ENCODE peak calls at places on chromosome 2, in ten cellular contexts. R is HS-27A; V is cardiac fibroblast; W is GM10248; X is stomach; Z is memory B cell; M is right cardiac atrium; S is NCI-H1092; E is stimulated activated CD4-positive, alpha-beta T cell treated with anti-CD3 and anti-CD28 coated beads, TNF-alpha, amount 100 ng/mL, for 1 hour; Y is NCI-H1436 treated with DMSO at 0.1 percent for 48 hours. F is an unnamed sample.
A peak's percentile ranks its signal among the peaks of the same experiment; 100 is the strongest.

GRCh38 chr2:140383781-140384180 is 1603.6 kb upstream of the NXPH2 start:
- DNase-seq in M (no peak), S (no peak), V (no peak), Z (no peak), X (no peak), E (no peak), Y (no peak), R (no peak), W (no peak), F (no peak)

GRCh38 chr2:40997362-40997761 is 545.5 kb upstream of the SLC8A1 start:
- DNase-seq in R (no peak), S (no peak), Y (no peak), E (no peak), W (no peak), X (no peak), M (no peak), Z (no peak), V (no peak), F (no peak)

GRCh38 chr2:26588576-26588975 is 52.6 kb downstream of the CIB4 start:
- DNase-seq in S (no peak), Z (no peak), W (no peak), E (no peak), X (no peak), M (no peak), V (no peak), R (no peak), Y (no peak), F (no peak)

GRCh38 chr2:238403632-238404405 is 22.9 kb upstream of the ASB1 start:
- DNase-seq in S (peak; percentile 49), X (peak; percentile 7), E (no peak), Z (no peak), Y (no peak), M (no peak), R (no peak), V (no peak), W (no peak), F (no peak)

GRCh38 chr2:186992597-186992996 is 143.6 kb upstream of the ZSWIM2 start:
- DNase-seq in Y (no peak), W (no peak), M (no peak), R (no peak), S (no peak), E (no peak), X (no peak), Z (no peak), V (no peak), F (no peak)

GRCh38 chr2:70768585-70769085 is 635 bp upstream of the ADD2 start:
- DNase-seq in W (no peak), E (no peak), S (no peak), Z (no peak), Y (no peak), M (no peak), R (no peak), X (no peak), V (no peak), F (no peak)

GRCh38 chr2:226074391-226074790 is 674.9 kb downstream of the NYAP2 start:
- DNase-seq in Y (no peak), R (no peak), M (no peak), S (no peak), W (no peak), V (peak; percentile 54), Z (no peak), E (no peak), X (no peak), F (no peak)

GRCh38 chr2:200203381-200203827 is 103.1 kb upstream of the SPATS2L start:
- DNase-seq in Y (no peak), M (no peak), S (no peak), X (no peak), W (no peak), E (no peak), Z (no peak), R (no peak), V (no peak), F (no peak)

GRCh38 chr2:177072069-177072468 is 140.5 kb upstream of the HNRNPA3 start:
- DNase-seq in Y (no peak), Z (no peak), E (no peak), M (no peak), V (no peak), W (no peak), R (no peak), X (no peak), S (no peak), F (no peak)

GRCh38 chr2:180520816-180521595 is 459.4 kb upstream of the UBE2E3 start:
- DNase-seq in M (no peak), V (peak; percentile 78), W (no peak), X (no peak), S (no peak), E (no peak), Z (no peak), R (no peak), Y (no peak), F (no peak)

GRCh38 chr2:11104794-11105660 is 50.2 kb upstream of the SLC66A3 start:
- DNase-seq in R (no peak), S (no peak), Y (no peak), M (no peak), X (no peak), V (no peak), E (no peak), Z (no peak), W (no peak), F (no peak)

GRCh38 chr2:133044556-133044955 is 374.6 kb upstream of the LYPD1 start:
- DNase-seq in R (no peak), W (no peak), S (no peak), Z (no peak), V (no peak), E (no peak), Y (no peak), M (no peak), X (no peak), F (no peak)

GRCh38 chr2:35522434-35522833 is 833.1 kb upstream of the CRIM1 start:
- DNase-seq in W (no peak), X (no peak), V (no peak), E (no peak), R (no peak), Y (no peak), Z (no peak), S (no peak), M (no peak), F (no peak)

GRCh38 chr2:99821572-99822369 is 320.6 kb downstream of the AFF3 start:
- DNase-seq in R (peak; percentile 81), S (no peak), E (no peak), Z (no peak), M (no peak), W (no peak), Y (no peak), X (no peak), V (peak; percentile 80), F (peak; percentile 70)

GRCh38 chr2:7738596-7738995 is 821.4 kb downstream of the RNF144A start:
- DNase-seq in E (no peak), Y (no peak), M (no peak), V (no peak), W (no peak), Z (no peak), R (no peak), S (no peak), X (no peak), F (no peak)

GRCh38 chr2:54669677-54670484 is 53.6 kb upstream of the EML6 start:
- DNase-seq in Y (no peak), X (no peak), V (peak; percentile 89), W (no peak), R (no peak), M (no peak), Z (no peak), S (no peak), E (no peak), F (no peak)

GRCh38 chr2:102063948-102064678 is 72.4 kb downstream of the IL1R2 start:
- DNase-seq in W (no peak), R (peak; percentile 47), V (peak; percentile 99), M (peak; percentile 94), E (no peak), X (peak; percentile 81), S (no peak), Z (no peak), Y (no peak), F (peak; percentile 96)

GRCh38 chr2:28219736-28220364 is 172.8 kb upstream of the FOSL2 start:
- DNase-seq in E (no peak), V (no peak), M (no peak), R (no peak), X (no peak), W (no peak), Z (no peak), S (no peak), Y (no peak), F (no peak)

GRCh38 chr2:60215295-60215990 is 338.0 kb downstream of the BCL11A start:
- DNase-seq in E (no peak), S (no peak), X (no peak), Z (no peak), M (no peak), V (no peak), R (no peak), Y (no peak), W (no peak), F (no peak)

GRCh38 chr2:119537792-119538191 is 6.5 kb upstream of the CFAP221 start:
- DNase-seq in X (no peak), V (no peak), R (no peak), Y (no peak), Z (no peak), M (no peak), E (no peak), S (no peak), W (no peak), F (no peak)

GRCh38 chr2:24919977-24920812 is at the start of gene ADCY3:
- DNase-seq in E (peak; percentile 18), V (no peak), Y (no peak), M (peak; percentile 85), Z (peak; percentile 39), S (no peak), R (no peak), X (peak; percentile 52), W (peak; percentile 85), F (no peak)

GRCh38 chr2:100071350-100072043 is 70.9 kb downstream of the AFF3 start:
- DNase-seq in Z (no peak), S (no peak), R (no peak), X (no peak), Y (no peak), W (no peak), M (no peak), E (no peak), V (no peak), F (no peak)

GRCh38 chr2:44044281-44044720 is 48.5 kb upstream of the LRPPRC start:
- DNase-seq in R (peak; percentile 64), Y (peak; percentile 84), S (peak; percentile 70), E (peak; percentile 44), M (peak; percentile 85), Z (peak; percentile 69), W (peak; percentile 87), X (peak; percentile 89), V (peak; percentile 84), F (peak; percentile 43)

GRCh38 chr2:229133155-229133772 is 137.8 kb downstream of the PID1 start:
- DNase-seq in Z (no peak), M (no peak), X (no peak), V (peak; percentile 73), E (no peak), R (no peak), S (peak; percentile 45), W (no peak), Y (peak; percentile 7), F (no peak)

GRCh38 chr2:61425605-61426155 is 45.2 kb downstream of the USP34 start:
- DNase-seq in V (no peak), R (no peak), W (no peak), S (no peak), M (no peak), Z (no peak), Y (no peak), E (no peak), X (no peak), F (no peak)

GRCh38 chr2:146818122-146818521 is 1026.7 kb upstream of the ACVR2A start:
- DNase-seq in E (no peak), V (peak; percentile 46), S (no peak), Z (no peak), R (no peak), M (no peak), W (no peak), Y (no peak), X (no peak), F (no peak)

GRCh38 chr2:172995323-172996244 is 80.1 kb upstream of the MAP3K20 start:
- DNase-seq in R (peak; percentile 48), Z (no peak), X (no peak), S (no peak), W (no peak), V (peak; percentile 85), E (no peak), Y (no peak), M (peak; percentile 62), F (peak; percentile 77)

GRCh38 chr2:140654565-140654964 is 1476.3 kb downstream of the LRP1B start:
- DNase-seq in X (no peak), S (no peak), R (no peak), V (peak; percentile 2), E (no peak), Z (no peak), W (no peak), Y (no peak), M (no peak), F (no peak)

F was measured in kidney epithelial cell.